ENCODE peak calls at places on chromosomes 7 and 10, in four cellular contexts. P, I, L and Q are unnamed samples.

GRCh38 chr7:128172151-128172550 is 68.9 kb upstream of the LEP start:
- DNase-seq in P (no peak), I (no peak), L (no peak), Q (no peak)

GRCh38 chr10:89475567-89475966 is 59.8 kb downstream of the SLC16A12 start:
- DNase-seq in L (no peak), I (no peak), P (no peak), Q (no peak)

GRCh38 chr10:131131726-131132561 is 179.6 kb downstream of the TCERG1L start:
- DNase-seq in P (peak), L (no peak), I (no peak), Q (no peak)

GRCh38 chr10:68231106-68231901 is 609 bp downstream of the ATOH7 start:
- DNase-seq in P (peak), L (peak), I (peak), Q (peak)

GRCh38 chr10:104351067-104351681 is 2.5 kb upstream of the CFAP58 start:
- DNase-seq in L (no peak), P (no peak), I (no peak), Q (no peak)

GRCh38 chr7:142960955-142961512 is 1.1 kb downstream of the KEL start:
- DNase-seq in P (no peak), L (no peak), I (peak), Q (peak)

GRCh38 chr10:51654918-51655317 is 44.5 kb downstream of the CSTF2T start:
- DNase-seq in L (no peak), I (no peak), P (no peak), Q (no peak)

GRCh38 chr7:96198047-96198636 is 123.8 kb downstream of the SLC25A13 start:
- DNase-seq in I (no peak), P (no peak), L (no peak), Q (no peak)

GRCh38 chr7:133300097-133300496 is 47.2 kb downstream of the EXOC4 start:
- DNase-seq in L (no peak), P (no peak), I (no peak), Q (no peak)

GRCh38 chr7:70355591-70356323 is 757.5 kb downstream of the AUTS2 start:
- DNase-seq in I (no peak), L (no peak), P (no peak), Q (no peak)

GRCh38 chr10:42836771-42837468 is 54.3 kb downstream of the BMS1 start:
- DNase-seq in I (peak), P (peak), L (peak), Q (no peak)

GRCh38 chr10:43226441-43226840 is 40.4 kb downstream of the RASGEF1A start:
- DNase-seq in L (no peak), P (peak), I (no peak), Q (no peak)

GRCh38 chr7:51126813-51127617 is 189.6 kb downstream of the COBL start:
- DNase-seq in P (no peak), I (no peak), L (no peak), Q (no peak)

GRCh38 chr7:30841025-30841735 is 70.0 kb downstream of the MINDY4 start:
- DNase-seq in L (no peak), I (no peak), P (no peak), Q (no peak)

GRCh38 chr10:60387531-60387930 is 2.1 kb downstream of the ANK3 start:
- DNase-seq in P (no peak), I (no peak), L (no peak), Q (no peak)

GRCh38 chr7:143882611-143883078 is 19.3 kb downstream of the TCAF1 start:
- DNase-seq in P (peak), L (no peak), I (peak), Q (no peak)

GRCh38 chr7:101154693-101155102 is 422 bp downstream of the AP1S1 start:
- DNase-seq in L (no peak), P (no peak), I (no peak), Q (no peak)

GRCh38 chr7:293681-294439 is 3.9 kb downstream of the FOXL3 start:
- DNase-seq in L (no peak), I (no peak), P (no peak), Q (no peak)

GRCh38 chr7:136566491-136566890 is 302.0 kb upstream of the CHRM2 start:
- DNase-seq in P (no peak), L (no peak), I (no peak), Q (no peak)

GRCh38 chr10:61139230-61139928 is 195.4 kb upstream of the RHOBTB1 start:
- DNase-seq in L (no peak), P (no peak), I (no peak), Q (no peak)

GRCh38 chr7:25820432-25821040 is 331.5 kb upstream of the NFE2L3 start:
- DNase-seq in P (no peak), I (no peak), L (no peak), Q (no peak)

GRCh38 chr7:104643587-104644217 is 315.3 kb downstream of the LHFPL3 start:
- DNase-seq in L (peak), I (no peak), P (no peak), Q (peak)

GRCh38 chr10:132170561-132171361 is 16.0 kb upstream of the DPYSL4 start:
- DNase-seq in P (no peak), I (no peak), L (no peak), Q (no peak)

GRCh38 chr7:104825099-104825498 is 188.9 kb upstream of the KMT2E start:
- DNase-seq in I (no peak), L (no peak), P (no peak), Q (no peak)

GRCh38 chr7:5393328-5393727 is 30.3 kb downstream of the TNRC18 start:
- DNase-seq in I (no peak), P (no peak), L (no peak), Q (no peak)

GRCh38 chr10:47368431-47369180 is 15.5 kb downstream of the ZNF488 start:
- DNase-seq in I (peak), P (no peak), L (no peak), Q (no peak)

GRCh38 chr10:43594944-43595589 is 11.2 kb upstream of the ZNF485 start:
- DNase-seq in P (no peak), L (peak), I (no peak), Q (peak)

GRCh38 chr10:23702977-23703414 is 264.1 kb downstream of the OTUD1 start:
- DNase-seq in P (peak), L (peak), I (no peak), Q (peak)

GRCh38 chr10:132460071-132460470 is 63.1 kb downstream of the PWWP2B start:
- DNase-seq in L (no peak), I (peak), P (no peak), Q (no peak)

GRCh38 chr10:9331583-9332008 is 1277.1 kb downstream of the GATA3 start:
- DNase-seq in I (no peak), L (peak), P (no peak), Q (peak)

GRCh38 chr10:103849880-103850571 is 5.3 kb downstream of the SH3PXD2A start:
- DNase-seq in P (no peak), I (no peak), L (no peak), Q (no peak)

GRCh38 chr10:48503293-48503911 is 101.5 kb downstream of the ARHGAP22 start:
- DNase-seq in P (no peak), I (no peak), L (no peak), Q (no peak)

GRCh38 chr10:24360286-24361127 is 151.6 kb downstream of the KIAA1217 start:
- DNase-seq in I (no peak), L (peak), P (peak), Q (peak)

GRCh38 chr10:107915277-107915634 is 750.8 kb upstream of the SORCS1 start:
- DNase-seq in P (no peak), L (no peak), I (no peak), Q (no peak)

GRCh38 chr10:64209574-64209973 is 688.4 kb downstream of the REEP3 start:
- DNase-seq in P (no peak), I (no peak), L (no peak), Q (no peak)

GRCh38 chr10:75497997-75498797 is 66.8 kb downstream of the LRMDA start:
- DNase-seq in L (no peak), P (no peak), I (no peak), Q (no peak)

GRCh38 chr10:86946215-86947170 is 10.9 kb downstream of the MMRN2 start:
- DNase-seq in I (no peak), L (no peak), P (no peak), Q (no peak)

DNA sequence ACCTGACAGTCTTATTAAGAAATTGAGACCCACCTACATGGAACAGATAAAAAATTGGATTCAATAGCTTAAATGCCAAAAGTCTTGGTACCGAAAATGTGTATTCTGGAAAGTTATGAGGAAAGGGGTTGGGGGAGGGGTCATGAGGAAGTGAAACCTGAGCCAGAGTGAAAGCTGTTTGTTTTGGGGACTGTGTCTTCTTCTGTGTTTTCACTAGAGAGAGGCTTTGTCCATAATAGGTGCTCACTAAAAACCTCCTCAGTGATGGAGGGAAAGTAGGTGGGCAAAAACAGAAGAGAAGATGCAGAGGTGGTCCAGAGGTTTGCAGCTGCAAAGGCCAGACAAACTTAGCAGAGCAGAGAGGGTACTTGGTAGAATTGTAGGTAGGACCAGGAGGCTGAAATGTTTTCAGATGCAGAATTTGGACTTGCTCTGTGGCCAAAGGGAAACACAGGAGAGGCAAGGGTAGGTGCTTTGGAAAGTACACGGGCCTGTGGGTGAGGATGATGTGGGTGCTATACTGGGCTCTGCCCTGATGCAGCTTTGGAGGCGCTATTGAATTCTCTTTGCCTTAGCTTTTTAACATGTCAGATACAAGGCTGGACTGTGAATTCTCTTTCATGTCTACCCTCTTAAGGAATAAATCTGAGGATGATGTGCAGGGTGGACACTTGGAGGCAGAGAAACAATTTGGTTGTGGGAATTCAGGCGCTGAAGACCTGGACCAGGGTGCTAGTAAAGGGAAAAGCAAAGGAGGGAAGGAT is 254.6 kb downstream of the PTEN start:
- DNase-seq in P (no peak), I (no peak), L (no peak), Q (no peak)
- TF ChIP-seq CTCF in P (no peak), I (no peak), L (no peak), Q (peak)

DNA sequence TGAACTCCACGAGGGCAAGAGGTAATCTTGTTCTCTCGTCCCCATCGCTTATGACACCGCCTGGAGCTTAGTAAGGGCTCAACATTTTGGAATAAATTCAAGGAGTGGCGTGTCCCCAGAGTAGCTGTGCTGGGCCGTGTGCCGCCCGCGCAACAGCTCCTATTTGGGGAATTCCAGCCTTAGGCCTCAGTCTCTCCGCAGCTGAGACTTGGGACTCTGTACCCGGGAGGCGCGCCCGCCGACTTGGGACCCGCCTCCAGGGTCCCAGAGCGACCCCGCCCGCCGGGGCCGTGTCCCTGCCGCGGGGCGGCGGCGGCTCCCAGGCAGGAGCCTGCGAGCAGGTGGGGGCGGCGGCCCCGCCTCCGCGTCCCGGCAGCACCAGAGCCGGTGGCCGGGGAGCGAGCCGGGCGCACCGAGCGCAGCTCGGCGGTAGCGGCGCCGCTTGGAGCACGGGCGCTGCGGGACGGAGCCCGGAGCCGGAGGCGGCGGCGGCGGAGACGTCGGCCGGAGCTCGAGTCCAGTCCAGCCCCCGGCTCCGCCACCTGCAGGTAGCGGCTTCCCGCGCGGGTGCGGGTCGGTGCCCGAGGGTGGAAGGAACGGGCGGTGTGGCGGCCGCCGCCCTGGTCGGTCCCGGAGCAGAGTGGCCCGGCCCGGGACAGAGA is at the start of gene WIPF3:
- DNase-seq in I (peak), P (no peak), L (peak), Q (peak)
- TF ChIP-seq CTCF in I (no peak), P (no peak), L (no peak), Q (no peak)

GRCh38 chr10:127198721-127199120 is 2.3 kb upstream of the INSYN2A start:
- DNase-seq in P (no peak), L (no peak), I (no peak), Q (no peak)

GRCh38 chr10:127200646-127201045 is 4.3 kb upstream of the INSYN2A start:
- DNase-seq in P (no peak), L (no peak), I (no peak), Q (no peak)

GRCh38 chr10:127196227-127196954 is at the start of gene INSYN2A:
- DNase-seq in P (peak), I (peak), L (no peak), Q (no peak)

GRCh38 chr10:127196955-127197432 is 603 bp upstream of the INSYN2A start:
- DNase-seq in P (peak), L (no peak), I (no peak), Q (no peak)

DNA sequence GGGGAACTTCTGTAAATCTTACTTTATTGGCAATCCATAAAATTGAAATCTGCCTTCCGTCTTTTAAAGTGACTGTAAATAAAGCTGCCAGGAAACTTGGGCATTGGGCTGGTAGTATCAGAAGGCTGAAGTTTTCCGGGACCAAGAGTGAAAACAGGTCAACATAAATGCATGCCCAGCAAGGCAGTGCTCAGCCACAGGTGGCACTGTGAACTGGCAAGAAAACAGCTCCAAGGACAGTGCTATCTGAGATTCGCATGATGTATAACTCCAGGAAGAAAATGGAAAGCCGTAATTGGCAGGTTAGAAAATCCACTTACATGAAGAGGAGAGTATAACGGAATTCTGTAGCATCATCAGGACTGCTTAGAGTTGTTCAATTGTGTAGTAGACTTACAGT is 1.9 kb upstream of the INSYN2A start:
- DNase-seq in P (no peak), I (no peak), L (no peak), Q (no peak)
- TF ChIP-seq CTCF in P (no peak), I (no peak), L (no peak), Q (no peak)

GRCh38 chr10:15725603-15726002 is 5.9 kb upstream of the ITGA8 start:
- DNase-seq in P (no peak), I (no peak), L (peak), Q (peak)
- TF ChIP-seq CTCF in P (peak), I (peak), L (peak), Q (peak)

GRCh38 chr7:140079121-140079536 is 16.4 kb upstream of the PARP12 start:
- DNase-seq in L (no peak), I (no peak), P (no peak), Q (no peak)
- TF ChIP-seq CTCF in L (no peak), I (no peak), P (no peak), Q (peak)

DNA sequence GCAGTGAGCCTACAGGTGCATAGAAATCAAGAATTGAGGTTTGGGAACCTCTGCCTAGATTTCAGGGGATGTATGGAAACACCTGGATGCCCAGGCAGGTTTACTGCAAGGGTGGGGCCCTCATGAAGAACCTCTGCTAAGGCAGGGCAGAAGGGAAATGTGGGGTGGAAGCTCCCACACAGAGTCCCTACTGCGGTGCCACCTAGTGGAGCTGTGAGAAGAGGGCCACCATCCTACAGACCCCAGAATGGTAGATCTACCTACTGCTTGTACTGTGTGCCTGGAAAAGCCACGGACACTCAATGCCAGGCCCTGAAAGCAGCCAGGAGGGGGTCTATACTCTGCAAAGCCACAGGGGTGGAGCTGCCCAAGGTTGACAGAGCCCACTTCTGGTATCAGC is 533.5 kb downstream of the GPAM start:
- DNase-seq in L (no peak), I (no peak), P (no peak), Q (no peak)
- TF ChIP-seq CTCF in L (no peak), I (no peak), P (no peak), Q (no peak)